ENCODE peak calls at places on chromosome 17, in five cellular contexts. One of them, this sample, is unnamed.

GRCh38 chr17:77491921-77492445 is 351.2 kb downstream of the SEC14L1 start:
- DNase-seq in kidney glomerular epithelial cell: no peak
- DNase-seq in GM03348: no peak
- DNase-seq in ACHN: no peak
- DNase-seq in left ventricle myocardium inferior: peak
- DNase-seq in this sample: no peak

GRCh38 chr17:75983501-75984181 is 4.6 kb downstream of the TEN1 start:
- DNase-seq in kidney glomerular epithelial cell: no peak
- DNase-seq in left ventricle myocardium inferior: no peak
- DNase-seq in GM03348: peak
- DNase-seq in ACHN: peak
- DNase-seq in this sample: no peak

GRCh38 chr17:66580178-66580577 is 254.7 kb upstream of the CACNG5 start:
- DNase-seq in kidney glomerular epithelial cell: peak
- DNase-seq in ACHN: peak
- DNase-seq in left ventricle myocardium inferior: peak
- DNase-seq in GM03348: peak
- DNase-seq in this sample: no peak

GRCh38 chr17:76072149-76072858 is at the start of gene SRP68:
- DNase-seq in GM03348: peak
- DNase-seq in kidney glomerular epithelial cell: peak
- DNase-seq in ACHN: peak
- DNase-seq in left ventricle myocardium inferior: peak
- DNase-seq in this sample: peak

GRCh38 chr17:29179232-29180036 is 764 bp downstream of the MYO18A start:
- DNase-seq in kidney glomerular epithelial cell: peak
- DNase-seq in ACHN: peak
- DNase-seq in GM03348: no peak
- DNase-seq in left ventricle myocardium inferior: peak
- DNase-seq in this sample: peak

GRCh38 chr17:81999587-81999974 is 22.2 kb downstream of the ASPSCR1 start:
- DNase-seq in GM03348: no peak
- DNase-seq in kidney glomerular epithelial cell: no peak
- DNase-seq in left ventricle myocardium inferior: no peak
- DNase-seq in ACHN: no peak
- DNase-seq in this sample: no peak

GRCh38 chr17:77140878-77141767 is at the start of gene SEC14L1:
- DNase-seq in kidney glomerular epithelial cell: no peak
- DNase-seq in GM03348: no peak
- DNase-seq in left ventricle myocardium inferior: peak
- DNase-seq in ACHN: peak
- DNase-seq in this sample: peak

GRCh38 chr17:74325743-74326379 is at the start of gene KIF19:
- DNase-seq in kidney glomerular epithelial cell: no peak
- DNase-seq in ACHN: peak
- DNase-seq in left ventricle myocardium inferior: peak
- DNase-seq in GM03348: peak
- DNase-seq in this sample: no peak

GRCh38 chr17:65401581-65401980 is 159.9 kb downstream of the AXIN2 start:
- DNase-seq in left ventricle myocardium inferior: no peak
- DNase-seq in GM03348: no peak
- DNase-seq in ACHN: no peak
- DNase-seq in kidney glomerular epithelial cell: no peak
- DNase-seq in this sample: peak

GRCh38 chr17:78435330-78436005 is 57.0 kb downstream of the PGS1 start:
- DNase-seq in ACHN: no peak
- DNase-seq in kidney glomerular epithelial cell: no peak
- DNase-seq in left ventricle myocardium inferior: no peak
- DNase-seq in GM03348: no peak
- DNase-seq in this sample: no peak

This sample was measured in HT-29.